ENCODE peak calls at places on chromosome 19, in eight cellular contexts. E is ovary, T is tibial nerve, S is suprapubic skin, Q is stomach, F is transverse colon, P is GM12878, M is A549. R is an unnamed sample.
A peak's percentile ranks its signal among the peaks of the same experiment; 100 is the strongest.

GRCh38 chr19:10270180-10270615 is 722 bp upstream of the ICAM1 start:
- DNase-seq in S (peak; percentile 89), E (no peak), Q (peak; percentile 75), M (no peak), T (peak; percentile 35), P (no peak), F (peak; percentile 82), R (peak; percentile 83)

GRCh38 chr19:47726467-47726866 is 13.2 kb downstream of the EHD2 start:
- DNase-seq in T (no peak), P (no peak), E (no peak), S (no peak), F (no peak), M (no peak), Q (no peak), R (no peak)

GRCh38 chr19:28292822-28293500 is 920.0 kb downstream of the UQCRFS1 start:
- DNase-seq in S (no peak), F (no peak), E (no peak), M (no peak), P (no peak), Q (no peak), T (no peak), R (no peak)

GRCh38 chr19:906480-906879 is 6.5 kb downstream of the R3HDM4 start:
- DNase-seq in E (no peak), F (no peak), Q (no peak), S (no peak), P (no peak), T (no peak), M (no peak), R (no peak)

GRCh38 chr19:46393456-46394397 is 19.6 kb downstream of the CCDC8 start:
- DNase-seq in M (no peak), T (no peak), S (peak; percentile 60), F (no peak), P (no peak), E (peak; percentile 22), Q (no peak), R (peak; percentile 58)

GRCh38 chr19:14505488-14506239 is 9.7 kb upstream of the GIPC1 start:
- DNase-seq in M (peak; percentile 95), Q (peak; percentile 69), S (peak; percentile 78), T (no peak), P (no peak), F (peak; percentile 79), E (no peak), R (no peak)

GRCh38 chr19:49106648-49107135 is 7.5 kb upstream of the LIN7B start:
- DNase-seq in P (no peak), T (no peak), E (no peak), M (peak; percentile 87), F (peak; percentile 61), S (no peak), Q (peak; percentile 60), R (no peak)

GRCh38 chr19:38531515-38531914 is 86.2 kb downstream of the MAP4K1 start:
- DNase-seq in F (no peak), E (no peak), Q (no peak), P (no peak), S (no peak), M (no peak), T (no peak), R (no peak)

GRCh38 chr19:48325265-48325910 is at the start of gene EMP3:
- DNase-seq in P (peak; percentile 38), M (peak; percentile 92), Q (peak; percentile 69), T (peak; percentile 69), S (peak; percentile 92), E (peak; percentile 89), F (peak; percentile 86), R (peak; percentile 95)

GRCh38 chr19:30069535-30070197 is 127.6 kb downstream of the URI1 start:
- DNase-seq in Q (peak; percentile 14), P (no peak), T (no peak), S (peak; percentile 18), F (peak; percentile 3), M (no peak), E (no peak), R (peak; percentile 34)

GRCh38 chr19:8126511-8126910 is 22.9 kb downstream of the FBN3 start:
- DNase-seq in T (no peak), S (no peak), P (no peak), Q (no peak), F (no peak), M (no peak), E (no peak), R (no peak)

GRCh38 chr19:54626757-54627156 is 3.5 kb upstream of the LILRB1 start:
- DNase-seq in M (no peak), T (no peak), Q (no peak), F (no peak), P (no peak), S (no peak), E (no peak), R (no peak)

GRCh38 chr19:53945441-53945840 is 17.3 kb upstream of the CACNG8 start:
- DNase-seq in E (no peak), M (peak; percentile 86), S (no peak), P (no peak), F (no peak), T (no peak), Q (no peak), R (no peak)

GRCh38 chr19:13127051-13127450 is 9.0 kb downstream of the NACC1 start:
- DNase-seq in P (no peak), S (no peak), T (no peak), Q (no peak), F (no peak), E (no peak), M (no peak), R (no peak)

GRCh38 chr19:15294591-15294990 is 37.7 kb downstream of the BRD4 start:
- DNase-seq in M (no peak), P (no peak), T (no peak), S (no peak), Q (no peak), E (no peak), F (no peak), R (no peak)

GRCh38 chr19:7789447-7789846 is 26.4 kb downstream of the CLEC4M start:
- DNase-seq in E (no peak), P (no peak), S (no peak), F (peak; percentile 33), M (no peak), Q (no peak), T (no peak), R (no peak)

GRCh38 chr19:7903244-7904073 is at the start of gene MAP2K7:
- DNase-seq in M (peak; percentile 98), S (peak; percentile 100), Q (peak; percentile 100), P (peak; percentile 99), E (peak; percentile 100), F (peak; percentile 100), T (peak; percentile 99), R (peak; percentile 100)

GRCh38 chr19:51694318-51695085 is 1.4 kb downstream of the SPACA6 start:
- DNase-seq in Q (peak; percentile 14), E (no peak), F (no peak), T (no peak), P (no peak), M (no peak), S (no peak), R (no peak)

GRCh38 chr19:5522106-5522505 is 45.6 kb downstream of the TINCR start:
- DNase-seq in P (no peak), S (no peak), M (no peak), E (no peak), Q (no peak), F (no peak), T (no peak), R (no peak)

GRCh38 chr19:33904681-33905080 is 108.0 kb downstream of the KCTD15 start:
- DNase-seq in Q (no peak), F (no peak), E (peak; percentile 27), P (no peak), M (peak; percentile 31), T (no peak), S (no peak), R (no peak)
- TF ChIP-seq EP300 in Q (no peak), F (no peak), E (no peak), P (no peak), M (no peak), T (no peak), S (no peak), R (no peak)

GRCh38 chr19:32173836-32174235 is 171.6 kb upstream of the ZNF507 start:
- DNase-seq in S (no peak), M (no peak), P (no peak), E (no peak), Q (no peak), F (no peak), T (no peak), R (peak; percentile 27)

GRCh38 chr19:32168606-32169005 is 176.8 kb upstream of the ZNF507 start:
- DNase-seq in F (no peak), E (no peak), S (no peak), P (no peak), Q (no peak), M (no peak), T (no peak), R (peak; percentile 13)

GRCh38 chr19:32176591-32176990 is 168.8 kb upstream of the ZNF507 start:
- DNase-seq in M (no peak), E (no peak), T (no peak), F (no peak), Q (no peak), P (no peak), S (no peak), R (no peak)

GRCh38 chr19:32174386-32175113 is 170.9 kb upstream of the ZNF507 start:
- DNase-seq in S (no peak), P (no peak), T (no peak), F (no peak), Q (no peak), E (no peak), M (no peak), R (no peak)

GRCh38 chr19:32172761-32173160 is 172.6 kb upstream of the ZNF507 start:
- DNase-seq in S (no peak), F (no peak), Q (no peak), E (no peak), P (no peak), M (no peak), T (no peak), R (no peak)
- TF ChIP-seq EP300 in S (no peak), F (no peak), Q (no peak), E (no peak), P (no peak), M (no peak), T (no peak), R (no peak)

GRCh38 chr19:2164020-2164988 is 571 bp downstream of the DOT1L start:
- DNase-seq in P (no peak), T (no peak), Q (no peak), M (no peak), E (no peak), S (peak; percentile 83), F (no peak), R (peak; percentile 79)
- TF ChIP-seq EP300 in P (no peak), T (no peak), Q (no peak), M (no peak), E (no peak), S (no peak), F (no peak), R (no peak)

DNA sequence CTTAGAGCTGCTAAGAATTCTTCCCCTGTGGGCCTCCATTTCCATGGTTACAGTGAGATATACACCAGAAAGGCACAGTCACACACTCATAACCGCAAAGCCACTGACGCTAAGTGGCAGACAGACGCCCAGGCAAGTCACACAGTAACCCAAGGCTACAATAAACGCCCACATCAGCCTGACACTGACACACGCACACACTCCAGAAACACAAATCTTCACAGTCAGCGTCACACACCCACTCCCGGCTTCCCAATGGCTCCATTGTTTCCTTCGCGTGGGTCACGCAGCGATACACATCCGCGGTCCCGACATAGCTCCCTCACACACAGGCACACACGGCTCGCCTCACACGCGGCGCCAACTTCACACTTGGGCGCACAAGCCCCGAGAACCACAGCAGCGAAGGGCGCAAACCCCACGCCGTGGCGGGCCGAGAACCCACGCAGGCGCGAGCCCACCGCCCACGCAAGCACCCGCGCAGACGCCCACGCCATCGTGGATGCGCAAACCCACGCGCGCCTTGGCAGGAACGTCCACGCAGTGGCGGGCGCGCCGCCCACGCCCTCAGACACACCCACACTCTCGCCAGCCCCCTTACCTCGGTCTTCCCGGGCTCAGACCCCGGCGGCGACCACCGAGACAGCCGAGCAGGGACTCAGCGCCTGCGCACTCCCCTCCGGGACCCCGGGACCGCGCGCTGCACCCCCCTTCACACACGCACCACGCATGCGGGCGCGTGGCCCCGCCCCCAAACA is at the start of gene ZNF667:
- DNase-seq in Q (no peak), M (no peak), S (no peak), F (no peak), T (peak; percentile 16), E (no peak), P (no peak), R (no peak)
- TF ChIP-seq EP300 in Q (no peak), M (no peak), S (no peak), F (no peak), T (no peak), E (no peak), P (no peak), R (no peak)